ENCODE peak calls at places on chromosomes 11 and 22, in four cellular contexts. T, K, I and V are unnamed samples.

GRCh38 chr11:47565340-47566165 is at the start of gene PTPMT1:
- DNase-seq in T (peak; percentile 40), K (peak; percentile 92), I (peak; percentile 68), V (peak; percentile 79)

GRCh38 chr11:69142894-69143293 is 12.8 kb upstream of the SMIM38 start:
- DNase-seq in T (no peak), K (no peak), I (no peak), V (no peak)

GRCh38 chr11:114818382-114818781 is 140.1 kb downstream of the NXPE2 start:
- DNase-seq in T (no peak), K (no peak), I (no peak), V (no peak)

GRCh38 chr22:48199667-48200066 is 1437.2 kb downstream of the TBC1D22A start:
- DNase-seq in T (no peak), K (no peak), I (no peak), V (no peak)

GRCh38 chr11:27385245-27385644 is 22.2 kb upstream of the CCDC34 start:
- DNase-seq in T (no peak), K (no peak), I (peak; percentile 76), V (no peak)

GRCh38 chr11:135004495-135004894 is 592.5 kb upstream of the B3GAT1 start:
- DNase-seq in T (no peak), K (no peak), I (no peak), V (peak; percentile 83)

GRCh38 chr11:106828576-106828975 is 189.7 kb downstream of the GUCY1A2 start:
- DNase-seq in T (no peak), K (no peak), I (no peak), V (no peak)

GRCh38 chr11:10301656-10302293 is 3.1 kb upstream of the ADM start:
- DNase-seq in T (no peak), K (no peak), I (peak; percentile 95), V (no peak)

GRCh38 chr11:18012314-18012905 is 437 bp downstream of the SERGEF start:
- DNase-seq in T (no peak), K (peak; percentile 41), I (peak; percentile 23), V (peak; percentile 52)

GRCh38 chr11:65965986-65966762 is 4.6 kb downstream of the SART1 start:
- DNase-seq in T (no peak), K (no peak), I (no peak), V (no peak)

GRCh38 chr22:47805394-47805935 is 1043.0 kb downstream of the TBC1D22A start:
- DNase-seq in T (no peak), K (no peak), I (no peak), V (no peak)

GRCh38 chr22:39592104-39593060 is 21.8 kb downstream of the CACNA1I start:
- DNase-seq in T (peak; percentile 58), K (no peak), I (peak; percentile 77), V (peak; percentile 82)

GRCh38 chr22:24834845-24835570 is 29.0 kb downstream of the SGSM1 start:
- DNase-seq in T (peak; percentile 37), K (no peak), I (peak; percentile 16), V (peak; percentile 35)

GRCh38 chr22:25966448-25966913 is 202.8 kb upstream of the SEZ6L start:
- DNase-seq in T (no peak), K (no peak), I (no peak), V (no peak)

GRCh38 chr11:70078796-70079616 is 889 bp downstream of the ANO1 start:
- DNase-seq in T (no peak), K (no peak), I (no peak), V (no peak)

GRCh38 chr11:115222218-115222862 is 281.9 kb downstream of the CADM1 start:
- DNase-seq in T (no peak), K (no peak), I (peak; percentile 86), V (peak; percentile 36)

GRCh38 chr11:26976389-26976788 is 17.5 kb upstream of the FIBIN start:
- DNase-seq in T (no peak), K (no peak), I (peak; percentile 77), V (no peak)

GRCh38 chr22:48618326-48618725 is 1209.3 kb downstream of the BRD1 start:
- DNase-seq in T (no peak), K (no peak), I (no peak), V (no peak)

GRCh38 chr11:65311197-65311631 is 3.5 kb upstream of the CDC42EP2 start:
- DNase-seq in T (no peak), K (no peak), I (peak; percentile 81), V (peak; percentile 40)

GRCh38 chr11:2269601-2270321 is 627 bp downstream of the ASCL2 start:
- DNase-seq in T (no peak), K (peak; percentile 87), I (peak; percentile 57), V (peak; percentile 77)

GRCh38 chr11:72777755-72778278 is 16.0 kb downstream of the STARD10 start:
- DNase-seq in T (no peak), K (peak; percentile 89), I (no peak), V (no peak)

GRCh38 chr11:128904872-128905344 is 13.8 kb downstream of the KCNJ5 start:
- DNase-seq in T (no peak), K (no peak), I (peak; percentile 55), V (no peak)

GRCh38 chr11:63998558-63999348 is 12.5 kb downstream of the OTUB1 start:
- DNase-seq in T (no peak), K (no peak), I (no peak), V (no peak)

GRCh38 chr11:83166193-83166866 is 9.4 kb downstream of the PCF11 start:
- DNase-seq in T (no peak), K (no peak), I (no peak), V (no peak)
- H3K4me1 ChIP-seq in T (no peaks in the 10 kb centered on the region), K (no peaks in the 10 kb centered on the region), I (peaks cover 6% of the 10 kb centered on the region), V (peaks cover 18% of the 10 kb centered on the region)

GRCh38 chr11:34840736-34841386 is 75.3 kb downstream of the APIP start:
- DNase-seq in T (peak; percentile 62), K (no peak), I (no peak), V (peak; percentile 2)
- TF ChIP-seq CTCF in T (peak; percentile 84), K (peak; percentile 23), I (no peak), V (peak; percentile 35)

GRCh38 chr22:29904020-29904419 is 21.0 kb downstream of the MTMR3 start:
- DNase-seq in T (no peak), K (no peak), I (no peak), V (no peak)
- H3K4me1 ChIP-seq in T (peaks cover 57% of the 10 kb centered on the region), K (peaks cover 19% of the 10 kb centered on the region), I (peaks cover 8% of the 10 kb centered on the region), V (peaks cover 16% of the 10 kb centered on the region)

GRCh38 chr11:92340839-92341238 is 116.2 kb downstream of the FAT3 start:
- DNase-seq in T (no peak), K (peak; percentile 42), I (peak; percentile 24), V (peak; percentile 6)
- TF ChIP-seq CTCF in T (peak; percentile 35), K (peak; percentile 55), I (peak; percentile 14), V (peak; percentile 27)

GRCh38 chr11:78465169-78465942 is 47.7 kb upstream of the GAB2 start:
- DNase-seq in T (no peak), K (no peak), I (no peak), V (no peak)

GRCh38 chr11:78460468-78460867 is 42.8 kb upstream of the GAB2 start:
- DNase-seq in T (no peak), K (no peak), I (peak; percentile 11), V (peak; percentile 1)

DNA sequence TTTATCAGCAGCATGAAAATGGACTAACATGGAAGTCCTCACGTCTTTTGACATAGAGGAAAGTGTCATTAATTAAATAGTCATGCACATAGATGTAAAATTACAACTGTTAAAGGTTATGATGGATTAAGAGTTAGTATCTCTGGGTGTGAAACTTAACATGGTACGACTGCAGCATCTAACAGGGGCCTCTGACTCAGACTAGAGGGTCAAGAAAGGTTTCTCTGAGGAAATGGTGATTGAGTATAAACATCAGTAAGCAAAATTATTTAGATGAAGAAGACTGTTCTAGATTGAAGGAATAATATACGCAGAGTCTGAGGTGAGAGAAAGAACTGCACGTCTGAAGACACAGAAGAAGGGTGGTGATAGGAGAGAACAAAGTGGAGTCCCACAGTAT is 42.1 kb upstream of the GAB2 start:
- DNase-seq in T (no peak), K (no peak), I (no peak), V (no peak)
- H3K4me1 ChIP-seq in T (no peaks in the 10 kb centered on the region), K (no peaks in the 10 kb centered on the region), I (peaks cover 2% of the 10 kb centered on the region), V (no peaks in the 10 kb centered on the region)

DNA sequence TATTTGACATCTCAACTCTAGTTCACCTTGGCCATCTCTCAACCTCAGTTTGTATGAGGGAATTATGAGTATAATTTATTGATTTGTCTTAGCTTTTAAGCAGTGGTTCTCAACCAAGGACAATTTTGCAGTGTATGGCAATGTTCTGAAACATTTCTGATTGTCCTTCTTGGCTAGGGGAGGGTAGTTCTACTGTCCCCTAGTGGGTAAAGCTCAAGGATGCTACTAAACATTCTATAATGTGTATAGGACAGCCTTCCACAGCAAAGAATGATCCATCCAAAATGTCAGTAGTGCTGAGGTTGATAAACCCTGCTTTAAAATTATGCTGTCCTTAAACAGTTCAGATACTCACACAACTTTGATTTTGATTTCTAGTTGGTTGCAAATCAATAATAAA is 78.1 kb upstream of the ALKBH3 start:
- DNase-seq in T (no peak), K (no peak), I (peak; percentile 30), V (peak; percentile 44)
- TF ChIP-seq CTCF in T (peak; percentile 55), K (peak; percentile 63), I (peak; percentile 42), V (peak; percentile 49)

DNA sequence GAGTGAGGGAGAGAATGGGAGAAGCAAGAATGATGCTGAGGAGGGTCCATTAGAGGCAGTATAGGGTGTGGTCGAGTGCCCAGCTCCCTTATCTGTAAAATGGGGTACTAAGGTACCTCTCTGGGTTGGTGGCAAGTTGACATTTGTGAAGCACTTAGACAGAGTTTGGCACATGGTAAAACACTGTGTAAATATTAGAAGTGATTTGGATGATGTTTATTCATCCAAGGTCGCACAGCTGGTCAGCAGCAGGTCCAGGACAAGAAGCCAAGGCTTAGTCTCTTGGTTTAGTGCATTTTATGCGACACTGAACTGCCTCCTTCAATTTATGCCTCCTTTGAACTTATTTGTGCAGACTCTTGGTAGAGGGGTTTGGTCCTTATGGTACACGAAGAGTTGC is 19.4 kb downstream of the KREMEN1 start:
- DNase-seq in T (no peak), K (no peak), I (no peak), V (no peak)
- H3K4me1 ChIP-seq in T (peaks cover 3% of the 10 kb centered on the region), K (peaks cover 26% of the 10 kb centered on the region), I (peaks cover 3% of the 10 kb centered on the region), V (peaks cover 13% of the 10 kb centered on the region)

DNA sequence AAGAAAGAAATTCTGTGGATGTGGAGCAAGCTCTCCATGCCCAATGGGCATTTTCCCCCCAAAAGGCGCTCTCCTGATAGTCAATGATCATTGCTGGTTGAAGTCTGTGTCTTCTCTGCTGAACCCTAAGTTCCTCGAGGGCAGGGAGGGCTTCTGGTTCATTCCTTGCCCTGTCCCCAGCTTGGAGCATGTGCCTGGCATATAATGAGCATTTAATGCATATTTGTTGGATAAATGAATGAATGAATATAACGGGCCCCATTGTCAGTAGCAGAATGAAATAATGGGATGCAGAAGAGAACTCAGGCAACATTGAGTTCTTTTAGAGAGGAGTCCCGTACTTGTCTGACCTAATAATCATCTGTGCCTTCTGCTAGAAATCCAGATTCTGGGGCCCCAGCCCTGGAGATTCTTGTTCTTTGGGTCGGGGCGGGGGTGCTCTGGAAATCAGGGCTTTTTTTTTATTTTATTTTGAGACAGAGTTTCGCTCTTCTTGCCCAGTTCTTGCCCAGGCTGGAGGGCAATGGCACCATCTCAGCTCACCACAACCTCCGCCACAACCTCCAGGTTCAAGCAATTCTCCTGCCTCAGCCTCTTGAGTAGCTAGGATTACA is 64.4 kb downstream of the CD82 start:
- DNase-seq in T (no peak), K (no peak), I (no peak), V (no peak)
- TF ChIP-seq CTCF in T (no peak), K (no peak), I (no peak), V (no peak)

GRCh38 chr11:7964261-7964660 is 986 bp downstream of the NLRP10 start:
- DNase-seq in T (no peak), K (no peak), I (no peak), V (no peak)
- H3K4me1 ChIP-seq in T (no peaks in the 10 kb centered on the region), K (peaks cover 22% of the 10 kb centered on the region), I (peaks cover 19% of the 10 kb centered on the region), V (no peaks in the 10 kb centered on the region)